ENCODE peak calls at places on chromosomes 5 and 9, in four cellular contexts. Y is neural crest cell, C is astrocyte of the cerebellum, G is AG04450. F is an unnamed sample.

GRCh38 chr5:58072202-58072791 is 387.6 kb downstream of the PLK2 start:
- DNase-seq in Y (no peak), C (no peak), G (no peak), F (no peak)

GRCh38 chr5:73786043-73786831 is 160.2 kb downstream of the ARHGEF28 start:
- DNase-seq in G (no peak), C (no peak), Y (no peak), F (no peak)

GRCh38 chr9:33044162-33044673 is 19.1 kb downstream of the DNAJA1 start:
- DNase-seq in C (peak; percentile 74), G (peak; percentile 71), Y (peak; percentile 68), F (peak; percentile 65)

GRCh38 chr9:6680797-6681146 is 35.2 kb upstream of the GLDC start:
- DNase-seq in Y (no peak), C (no peak), G (no peak), F (no peak)

GRCh38 chr5:151810449-151810848 is 38.7 kb downstream of the G3BP1 start:
- DNase-seq in C (no peak), G (no peak), Y (no peak), F (no peak)

GRCh38 chr5:160507181-160507811 is 85.6 kb downstream of the PTTG1 start:
- DNase-seq in G (no peak), C (peak; percentile 49), Y (no peak), F (no peak)

GRCh38 chr5:113190347-113190746 is 213.7 kb downstream of the DCP2 start:
- DNase-seq in C (no peak), G (no peak), Y (no peak), F (no peak)

GRCh38 chr5:159099049-159099760 is 511 bp downstream of the EBF1 start:
- DNase-seq in C (peak; percentile 38), Y (no peak), G (no peak), F (no peak)

GRCh38 chr5:150606476-150606875 is 34.0 kb upstream of the SYNPO start:
- DNase-seq in Y (no peak), G (no peak), C (no peak), F (no peak)

GRCh38 chr9:83582026-83582425 is 40.9 kb upstream of the IDNK start:
- DNase-seq in C (peak; percentile 28), Y (no peak), G (no peak), F (peak; percentile 40)

GRCh38 chr5:55857247-55857640 is 6.1 kb downstream of the IL31RA start:
- DNase-seq in Y (no peak), G (no peak), C (no peak), F (no peak)

GRCh38 chr9:35690447-35691324 is 961 bp upstream of the TPM2 start:
- DNase-seq in G (no peak), C (no peak), Y (peak; percentile 31), F (no peak)

GRCh38 chr5:160369990-160370712 is at the start of gene C1QTNF2:
- DNase-seq in C (peak; percentile 24), Y (peak; percentile 31), G (peak; percentile 48), F (no peak)

GRCh38 chr9:130193119-130193518 is 20.9 kb downstream of the NCS1 start:
- DNase-seq in C (no peak), G (no peak), Y (no peak), F (no peak)

GRCh38 chr5:90747693-90748092 is 189.1 kb downstream of the ADGRV1 start:
- DNase-seq in C (no peak), G (no peak), Y (no peak), F (peak; percentile 10)

GRCh38 chr9:121288874-121289553 is 21.1 kb downstream of the GSN start:
- DNase-seq in C (no peak), Y (peak; percentile 38), G (peak; percentile 48), F (peak; percentile 96)

GRCh38 chr5:11050596-11051304 is 289.7 kb upstream of the DAP start:
- DNase-seq in Y (no peak), G (no peak), C (no peak), F (no peak)

GRCh38 chr5:95892784-95893354 is 68.8 kb downstream of the ELL2 start:
- DNase-seq in C (peak; percentile 16), Y (no peak), G (no peak), F (no peak)

GRCh38 chr9:132046456-132046855 is 33.2 kb downstream of the MED27 start:
- DNase-seq in C (no peak), G (no peak), Y (no peak), F (no peak)

GRCh38 chr9:33042528-33042927 is 17.5 kb downstream of the DNAJA1 start:
- DNase-seq in Y (no peak), C (no peak), G (no peak), F (no peak)

GRCh38 chr5:151093476-151093889 is 12.6 kb upstream of the TNIP1 start:
- DNase-seq in Y (no peak), C (peak; percentile 61), G (no peak), F (peak; percentile 57)

GRCh38 chr5:102536323-102536928 is 37.6 kb upstream of the SLCO6A1 start:
- DNase-seq in G (no peak), C (no peak), Y (no peak), F (no peak)

GRCh38 chr5:30650311-30650710 is 543.2 kb upstream of the CDH6 start:
- DNase-seq in C (no peak), Y (no peak), G (no peak), F (no peak)
- TF ChIP-seq CTCF in C (no peak), Y (peak; percentile 26), G (no peak), F (peak; percentile 10)

DNA sequence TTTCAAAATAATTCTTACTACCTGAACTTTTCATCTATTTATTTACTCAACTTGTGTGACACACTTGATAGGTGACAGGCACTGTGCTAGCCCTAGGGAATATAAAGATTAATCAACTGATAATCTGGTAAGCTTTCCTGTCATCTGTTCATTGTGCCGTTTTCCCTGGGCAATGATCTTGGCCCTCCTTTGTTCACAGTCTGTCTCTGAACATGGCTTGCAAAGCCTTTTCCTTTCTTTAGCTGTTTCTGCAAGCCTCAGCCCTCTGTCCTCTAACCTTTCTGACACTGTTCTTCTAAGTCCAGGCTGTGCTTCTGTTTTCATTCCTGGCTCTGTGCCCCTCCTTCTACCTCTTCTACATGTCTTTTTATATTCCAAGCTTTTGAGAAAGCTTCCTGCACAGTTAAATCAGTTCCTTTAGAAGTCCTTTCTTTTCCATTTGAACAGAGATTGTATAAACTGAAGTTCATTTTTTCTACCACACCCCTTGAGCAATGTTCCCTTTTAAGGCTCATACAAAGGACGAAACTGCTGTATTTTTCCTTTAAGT is 803.0 kb upstream of the ZNF608 start:
- DNase-seq in C (no peak), Y (peak; percentile 18), G (no peak), F (no peak)
- TF ChIP-seq CTCF in C (no peak), Y (no peak), G (no peak), F (no peak)

DNA sequence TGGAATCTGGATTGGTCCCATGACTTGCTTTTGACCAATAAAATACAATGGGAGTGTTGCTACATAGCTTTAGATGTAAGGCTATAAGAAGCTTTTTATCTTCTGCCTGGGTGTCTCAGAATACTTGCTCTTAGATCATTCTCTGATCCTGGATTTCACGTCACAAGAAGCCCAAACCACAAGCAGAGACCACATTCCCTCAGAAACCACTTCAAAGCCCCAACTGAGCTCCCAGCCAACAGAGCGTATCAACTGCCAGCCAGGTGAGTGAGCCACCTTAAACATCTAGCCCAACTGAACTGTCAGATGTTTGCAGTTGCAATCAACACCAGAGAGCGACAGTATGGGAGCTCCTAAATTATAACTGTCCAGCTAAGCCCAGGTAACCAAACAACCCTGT is 687.1 kb downstream of the TLE1 start:
- DNase-seq in Y (no peak), C (peak; percentile 68), G (no peak), F (no peak)
- TF ChIP-seq CTCF in Y (no peak), C (no peak), G (no peak), F (no peak)

GRCh38 chr9:119318371-119318770 is 50.9 kb downstream of the BRINP1 start:
- DNase-seq in G (no peak), C (no peak), Y (no peak), F (no peak)
- TF ChIP-seq CTCF in G (no peak), C (no peak), Y (no peak), F (no peak)

DNA sequence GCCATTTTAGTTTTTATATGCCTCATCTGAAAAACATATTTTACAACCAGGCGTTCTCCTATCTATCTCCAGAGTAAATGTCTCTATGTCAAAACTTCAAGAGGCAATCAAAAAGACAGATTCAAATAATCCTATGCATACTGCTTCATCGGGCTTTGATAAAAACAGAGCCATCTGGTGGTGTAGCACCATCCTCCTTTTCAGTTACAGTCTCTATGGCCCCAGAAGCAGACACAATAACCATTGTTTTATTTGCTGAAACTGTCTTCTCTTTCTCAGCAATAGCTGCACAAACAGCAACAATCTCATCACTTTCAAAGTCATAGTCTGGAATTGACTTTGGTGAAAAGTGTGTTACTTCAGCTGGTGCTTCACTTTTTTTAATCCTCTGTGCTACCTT is 36.3 kb downstream of the PTGER4 start:
- DNase-seq in Y (no peak), C (no peak), G (no peak), F (no peak)
- TF ChIP-seq CTCF in Y (no peak), C (peak; percentile 39), G (peak; percentile 23), F (peak; percentile 43)

GRCh38 chr5:44252545-44252944 is 136.7 kb downstream of the FGF10 start:
- DNase-seq in C (no peak), G (no peak), Y (no peak), F (no peak)
- TF ChIP-seq CTCF in C (no peak), G (no peak), Y (no peak), F (no peak)

GRCh38 chr5:140725799-140726471 is 25.7 kb downstream of the ZMAT2 start:
- DNase-seq in C (peak; percentile 77), G (peak; percentile 82), Y (peak; percentile 48), F (peak; percentile 55)
- TF ChIP-seq CTCF in C (no peak), G (no peak), Y (no peak), F (no peak)

GRCh38 chr9:86774101-86774500 is 173.2 kb downstream of the GAS1 start:
- DNase-seq in C (no peak), Y (no peak), G (no peak), F (no peak)
- TF ChIP-seq CTCF in C (no peak), Y (no peak), G (no peak), F (no peak)

DNA sequence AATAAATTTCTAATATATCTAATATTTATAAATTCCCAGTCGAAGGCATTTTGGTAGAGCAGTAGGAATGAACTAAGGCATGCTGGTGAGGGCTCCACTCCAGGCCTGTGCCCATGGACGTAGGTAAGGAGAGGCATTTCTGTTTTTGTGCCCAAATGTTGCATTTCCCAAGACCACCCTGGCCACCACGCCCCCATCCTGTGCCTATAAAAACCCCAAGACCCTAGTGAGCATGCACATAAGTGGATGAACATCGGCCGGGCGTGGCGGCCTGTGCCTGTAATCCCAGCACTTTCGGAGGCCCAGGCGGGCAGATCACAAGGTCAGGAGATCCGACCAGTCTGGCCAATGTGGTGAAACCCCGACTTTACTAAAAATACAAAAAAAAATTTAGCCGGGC is 10.1 kb upstream of the MTMR12 start:
- DNase-seq in Y (no peak), C (no peak), G (no peak), F (no peak)
- TF ChIP-seq CTCF in Y (no peak), C (no peak), G (no peak), F (no peak)

DNA sequence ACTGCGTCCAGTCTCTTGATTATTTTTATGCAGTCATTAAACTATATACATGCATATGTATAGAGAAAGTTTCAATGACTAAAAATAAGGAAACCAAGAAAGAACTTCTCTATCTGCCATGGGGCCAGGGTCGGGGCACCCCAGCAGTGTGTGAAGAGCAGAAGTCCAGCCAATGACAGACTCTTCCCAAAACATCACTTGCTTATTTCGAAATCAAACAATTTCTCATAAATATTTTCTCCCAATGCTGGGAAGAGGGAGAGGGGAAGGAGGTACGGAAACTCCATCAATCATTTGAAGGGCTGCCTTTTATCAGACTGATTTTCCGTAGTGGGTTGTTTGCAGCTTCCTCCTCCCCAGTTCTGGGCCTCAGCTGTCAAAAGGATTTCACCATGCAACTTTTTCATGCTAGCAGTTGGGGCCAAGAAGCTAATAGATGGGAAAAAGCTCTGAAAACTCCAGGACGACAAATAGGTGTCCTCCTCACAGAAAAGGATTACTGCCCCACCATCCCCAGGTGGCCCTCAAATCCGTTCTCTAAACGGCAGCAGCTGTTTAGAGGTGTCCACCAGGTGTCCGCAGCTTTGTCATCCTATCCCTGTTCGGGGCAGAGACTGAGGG is 617 bp upstream of the FPGS start:
- DNase-seq in Y (no peak), G (no peak), C (no peak), F (no peak)
- TF ChIP-seq CTCF in Y (peak; percentile 24), G (no peak), C (peak; percentile 22), F (no peak)

F was measured in retinal pigment epithelial cell.